ENCODE peak calls at places on chromosomes 13 and 19, in five cellular contexts. I, R, S, G and Q are unnamed samples.

GRCh38 chr19:35292986-35293732 is 1.2 kb downstream of the MAG start:
- DNase-seq in R (no peak), G (no peak), I (no peak), S (no peak), Q (no peak)

GRCh38 chr19:16018801-16019551 is 57.3 kb upstream of the TPM4 start:
- DNase-seq in R (no peak), G (peak), I (peak), S (no peak), Q (no peak)

GRCh38 chr13:108213946-108214345 is 1.4 kb downstream of the LIG4 start:
- DNase-seq in I (no peak), R (no peak), G (no peak), S (no peak), Q (peak)

GRCh38 chr13:46640843-46641242 is 87.9 kb downstream of the LRCH1 start:
- DNase-seq in R (no peak), G (no peak), I (no peak), S (no peak), Q (no peak)

GRCh38 chr13:111298214-111298975 is 22.0 kb upstream of the TEX29 start:
- DNase-seq in S (no peak), R (no peak), G (no peak), I (no peak), Q (no peak)

GRCh38 chr19:47663435-47663910 is 49.7 kb upstream of the EHD2 start:
- DNase-seq in R (no peak), S (no peak), I (no peak), G (no peak), Q (no peak)

GRCh38 chr13:21229241-21230024 is 53.0 kb downstream of the MRPL57 start:
- DNase-seq in S (no peak), R (no peak), G (no peak), I (no peak), Q (no peak)

GRCh38 chr13:102816633-102817032 is 17.7 kb downstream of the BIVM start:
- DNase-seq in I (no peak), R (no peak), S (no peak), G (no peak), Q (no peak)

GRCh38 chr13:75236774-75237173 is 245.2 kb downstream of the TBC1D4 start:
- DNase-seq in I (no peak), S (no peak), G (no peak), R (no peak), Q (no peak)

GRCh38 chr19:31659897-31660210 is 310.6 kb upstream of the TSHZ3 start:
- DNase-seq in G (no peak), R (no peak), I (no peak), S (no peak), Q (no peak)

GRCh38 chr19:18020212-18021067 is 12.5 kb downstream of the ARRDC2 start:
- DNase-seq in G (peak), I (peak), R (no peak), S (peak), Q (no peak)

GRCh38 chr19:50328257-50329145 is 676 bp downstream of the KCNC3 start:
- DNase-seq in I (no peak), S (no peak), R (no peak), G (peak), Q (peak)

GRCh38 chr19:34841780-34842179 is 68.8 kb upstream of the ZNF599 start:
- DNase-seq in G (no peak), R (no peak), S (no peak), I (no peak), Q (peak)

GRCh38 chr13:27211771-27212364 is 39.5 kb upstream of the RPL21 start:
- DNase-seq in I (no peak), G (no peak), R (no peak), S (no peak), Q (no peak)

GRCh38 chr13:49585220-49586157 is at the start of gene RCBTB1:
- DNase-seq in I (peak), S (peak), G (peak), R (peak), Q (peak)

GRCh38 chr13:110323986-110324749 is 17.1 kb downstream of the COL4A2 start:
- DNase-seq in S (no peak), G (no peak), R (no peak), I (no peak), Q (no peak)

GRCh38 chr13:62512194-62513141 is 1096.8 kb upstream of the PCDH20 start:
- DNase-seq in S (no peak), G (peak), I (no peak), R (no peak), Q (peak)

GRCh38 chr19:35348909-35349611 is 1.4 kb downstream of the FFAR1 start:
- DNase-seq in G (peak), R (no peak), I (peak), S (no peak), Q (peak)

GRCh38 chr13:45269204-45269603 is 68.4 kb upstream of the KCTD4 start:
- DNase-seq in I (no peak), G (no peak), S (no peak), R (no peak), Q (no peak)

GRCh38 chr13:41315466-41316047 is 4.5 kb downstream of the NAA16 start:
- DNase-seq in G (no peak), S (no peak), I (no peak), R (no peak), Q (no peak)

GRCh38 chr19:55368106-55368505 is 2.2 kb downstream of the IL11 start:
- DNase-seq in I (no peak), G (no peak), R (no peak), S (no peak), Q (no peak)

GRCh38 chr19:55370305-55370988 is at the start of gene IL11:
- DNase-seq in I (no peak), G (no peak), R (no peak), S (no peak), Q (peak)

GRCh38 chr19:55369651-55370304 is 485 bp downstream of the IL11 start:
- DNase-seq in G (no peak), R (peak), I (no peak), S (no peak), Q (peak)

GRCh38 chr19:55366790-55367189 is 3.5 kb downstream of the IL11 start:
- DNase-seq in R (no peak), I (no peak), G (no peak), S (no peak), Q (no peak)

GRCh38 chr19:55368701-55369563 is 1.3 kb downstream of the IL11 start:
- DNase-seq in S (no peak), I (no peak), R (no peak), G (no peak), Q (peak)
- H3K27ac ChIP-seq in S (no peak), I (no peak), R (no peak), G (no peak), Q (no peak)

GRCh38 chr19:3575260-3575741 is 2.6 kb downstream of the HMG20B start:
- DNase-seq in G (no peak), R (no peak), I (no peak), S (no peak), Q (peak)

GRCh38 chr19:3573162-3573857 is 566 bp downstream of the HMG20B start:
- DNase-seq in S (no peak), I (no peak), R (no peak), G (peak), Q (peak)

GRCh38 chr19:3572855-3573161 is at the start of gene HMG20B:
- DNase-seq in S (no peak), G (no peak), I (no peak), R (no peak), Q (no peak)

GRCh38 chr19:3572132-3572854 is 451 bp upstream of the HMG20B start:
- DNase-seq in S (peak), R (peak), I (peak), G (peak), Q (peak)

GRCh38 chr19:3573858-3574637 is 1.3 kb downstream of the HMG20B start:
- DNase-seq in R (peak), S (peak), I (peak), G (peak), Q (peak)
- H3K27ac ChIP-seq in R (no peak), S (no peak), I (peak), G (no peak), Q (no peak)

DNA sequence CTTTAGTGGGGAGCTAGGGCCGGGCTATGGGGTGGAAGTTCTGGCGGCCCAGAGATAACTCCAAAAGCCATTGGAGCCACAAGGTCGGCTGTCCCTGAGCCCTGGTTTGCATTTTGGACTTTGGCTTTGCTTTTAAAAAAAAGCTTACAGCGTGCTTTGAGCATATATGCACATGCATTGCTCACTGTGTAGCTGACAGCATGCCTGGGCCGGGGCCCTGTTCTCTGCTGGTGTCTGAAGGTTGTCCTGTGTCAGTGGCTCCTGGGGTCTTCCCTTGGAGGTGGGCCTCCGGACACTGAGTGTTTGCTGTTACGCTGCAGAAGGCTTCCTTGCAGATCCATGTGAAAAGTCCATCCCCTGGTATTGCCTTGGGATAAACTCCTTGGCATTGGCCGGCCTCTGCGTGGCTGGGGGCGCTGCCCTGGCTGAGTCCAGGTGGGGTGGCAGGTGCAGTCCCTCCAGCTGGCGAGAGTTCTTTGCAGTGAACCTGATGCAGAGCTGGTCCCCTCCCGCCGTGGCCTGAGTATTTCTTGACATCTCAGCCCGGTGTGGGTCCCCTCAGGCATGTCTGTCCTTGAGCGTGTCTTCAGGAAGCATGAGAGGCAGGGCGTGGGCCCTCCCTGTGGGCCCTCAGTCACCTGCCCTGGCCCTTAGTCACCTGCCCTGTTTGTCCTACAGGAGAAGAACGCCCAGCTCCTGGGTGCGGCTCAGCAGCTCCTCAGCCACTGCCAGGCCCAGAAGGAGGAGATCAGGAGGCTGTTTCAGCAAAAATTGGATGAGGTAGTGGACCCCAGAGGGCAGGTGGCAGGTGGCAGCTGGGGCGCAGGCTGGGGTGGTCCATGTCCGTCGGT is 23.0 kb downstream of the PLEKHJ1 start:
- DNase-seq in I (peak), G (no peak), S (no peak), R (no peak), Q (no peak)
- H3K27ac ChIP-seq in I (no peak), G (no peak), S (no peak), R (no peak), Q (no peak)

GRCh38 chr13:33518442-33518841 is 232.9 kb upstream of the STARD13 start:
- DNase-seq in R (no peak), I (no peak), S (no peak), G (no peak), Q (no peak)

GRCh38 chr13:33510350-33510749 is 224.8 kb upstream of the STARD13 start:
- DNase-seq in G (no peak), S (no peak), R (no peak), I (no peak), Q (no peak)

GRCh38 chr13:33512880-33513554 is 227.5 kb upstream of the STARD13 start:
- DNase-seq in S (no peak), I (no peak), R (no peak), G (no peak), Q (no peak)

GRCh38 chr13:33509642-33510229 is 224.2 kb upstream of the STARD13 start:
- DNase-seq in R (no peak), I (peak), S (peak), G (peak), Q (peak)

GRCh38 chr13:33514362-33514761 is 228.8 kb upstream of the STARD13 start:
- DNase-seq in G (no peak), I (no peak), R (no peak), S (no peak), Q (peak)
- H3K27ac ChIP-seq in G (no peak), I (no peak), R (no peak), S (no peak), Q (no peak)

DNA sequence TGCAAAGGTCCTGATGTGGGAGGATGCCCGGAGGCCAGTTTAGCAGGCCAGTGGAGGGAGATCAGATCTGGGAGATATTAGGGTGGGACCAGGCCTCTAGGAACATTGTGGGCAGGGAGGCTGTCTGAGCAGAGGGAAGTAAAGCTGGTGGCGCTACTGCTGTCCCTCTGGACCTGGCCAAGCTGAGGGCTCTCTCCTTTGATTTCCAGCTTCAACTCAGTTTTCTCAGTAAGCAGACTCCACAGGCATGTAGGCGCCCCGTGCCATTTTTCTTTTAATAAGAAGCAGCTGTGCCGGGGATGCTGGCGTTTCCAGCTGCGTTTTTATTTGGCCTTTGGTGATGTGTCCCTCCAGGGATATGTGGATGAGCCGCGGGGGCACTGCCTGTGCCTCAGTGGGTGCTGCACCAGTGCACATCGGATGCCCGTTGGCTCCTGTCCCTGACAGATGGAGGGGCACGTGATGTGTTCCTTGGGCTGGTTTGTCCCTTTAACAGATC is 6.7 kb downstream of the DNM2 start:
- DNase-seq in S (no peak), R (no peak), G (no peak), I (no peak), Q (no peak)
- H3K27ac ChIP-seq in S (peak), R (no peak), G (no peak), I (no peak), Q (peak)

GRCh38 chr19:46616631-46617322 is 8.1 kb downstream of the PTGIR start:
- DNase-seq in R (no peak), S (peak), I (no peak), G (peak), Q (peak)
- H3K27ac ChIP-seq in R (peak), S (no peak), I (peak), G (no peak), Q (no peak)

DNA sequence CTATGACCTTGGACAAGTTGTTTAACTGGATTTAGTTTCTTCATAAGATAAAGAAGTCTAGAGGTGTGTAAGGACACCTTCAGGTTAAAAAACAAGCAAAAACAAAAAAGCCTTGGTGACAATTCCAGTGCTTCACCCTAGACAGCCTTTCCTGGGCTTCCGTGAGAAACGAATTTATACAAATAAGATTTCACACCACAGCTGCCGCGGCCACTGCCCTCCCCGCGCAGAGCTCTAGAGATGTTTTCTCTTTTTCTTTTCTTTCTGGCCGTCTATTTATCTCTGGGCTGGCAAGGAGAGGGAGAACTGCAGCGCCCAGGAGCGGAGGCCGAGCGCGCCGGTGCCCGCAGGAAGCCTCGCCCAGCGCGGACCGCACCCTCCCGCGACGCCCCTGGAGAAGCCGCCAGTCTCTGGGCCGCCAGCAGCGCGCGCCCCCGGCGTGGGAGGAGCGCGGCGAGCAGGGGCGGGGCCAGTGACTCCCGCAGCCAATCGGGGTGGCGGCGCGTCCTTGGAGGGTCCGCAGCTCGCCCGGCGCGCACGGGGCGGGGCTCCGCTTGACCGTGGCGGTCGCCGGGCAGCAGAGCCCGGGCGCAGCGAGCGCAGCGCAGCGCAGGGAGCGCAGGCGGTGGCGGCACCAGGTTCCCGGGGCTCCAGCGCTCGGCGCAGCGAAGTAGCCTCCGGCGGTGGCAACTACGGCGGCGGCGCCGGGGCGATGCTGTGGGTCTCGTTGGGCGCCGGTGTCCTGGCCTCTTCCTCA is 107.0 kb downstream of the RXFP2 start:
- DNase-seq in I (peak), G (peak), S (peak), R (peak), Q (peak)
- H3K27ac ChIP-seq in I (no peak), G (peak), S (peak), R (peak), Q (no peak)

DNA sequence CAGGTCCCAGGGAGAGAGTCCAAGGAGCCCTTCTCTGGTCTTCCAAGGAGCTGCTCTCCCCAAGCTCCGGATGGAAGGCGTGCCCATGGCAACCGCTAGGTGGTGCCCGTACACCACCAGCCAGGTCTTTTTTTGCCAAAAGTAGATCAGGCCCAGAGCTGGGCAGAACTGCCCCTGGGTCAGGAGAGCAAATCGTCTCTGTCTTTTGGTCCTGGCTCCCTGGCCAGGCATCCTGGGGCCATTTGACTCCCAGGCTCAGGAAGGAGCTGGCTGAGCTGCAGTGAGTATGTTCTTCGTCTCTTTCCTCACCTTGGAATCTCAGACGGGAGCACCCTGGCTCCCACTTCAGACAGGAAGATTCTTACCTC is 24.6 kb upstream of the BCL3 start:
- DNase-seq in R (peak), I (peak), G (peak), S (peak), Q (peak)
- H3K27ac ChIP-seq in R (no peak), I (peak), G (no peak), S (peak), Q (no peak)

GRCh38 chr13:59532405-59532804 is 631.3 kb downstream of the DIAPH3 start:
- DNase-seq in I (no peak), R (no peak), S (no peak), G (no peak), Q (no peak)

GRCh38 chr13:59533561-59534337 is 630.0 kb downstream of the DIAPH3 start:
- DNase-seq in G (no peak), S (no peak), R (no peak), I (no peak), Q (no peak)

GRCh38 chr13:59527500-59527899 is 636.2 kb downstream of the DIAPH3 start:
- DNase-seq in G (no peak), R (no peak), I (no peak), S (no peak), Q (no peak)

GRCh38 chr13:59534806-59535205 is 628.9 kb downstream of the DIAPH3 start:
- DNase-seq in S (no peak), I (no peak), R (no peak), G (no peak), Q (no peak)

DNA sequence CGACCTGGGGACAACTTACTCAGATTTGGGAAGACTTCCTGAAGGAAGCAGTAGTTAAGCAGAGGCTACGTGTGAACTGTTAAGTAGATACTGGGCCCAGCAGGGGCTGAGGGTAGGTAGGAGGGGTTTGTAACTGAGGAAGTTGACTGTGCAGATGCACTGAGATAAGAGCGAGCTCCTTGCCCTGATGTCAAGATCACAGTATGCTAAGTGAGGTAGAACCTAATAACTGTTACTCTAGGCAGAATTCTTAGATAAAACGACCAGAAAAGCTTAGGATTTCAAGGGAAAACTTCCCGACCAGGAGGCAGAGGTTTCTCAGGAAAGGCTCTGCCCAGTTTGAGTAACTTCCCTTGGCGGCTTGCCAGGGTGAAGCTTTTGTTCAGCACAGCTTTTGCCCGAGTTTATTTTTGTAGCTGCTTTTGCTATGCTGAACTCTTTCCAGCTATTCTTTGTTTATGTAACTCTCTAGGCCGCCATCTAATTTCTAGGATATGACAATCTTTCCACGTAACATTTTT is 632.1 kb downstream of the DIAPH3 start:
- DNase-seq in S (peak), I (peak), R (no peak), G (peak), Q (peak)
- H3K27ac ChIP-seq in S (peak), I (no peak), R (no peak), G (no peak), Q (no peak)